ENCODE peak calls at places on chromosomes 16 and 17, in six cellular contexts. G, Y, Q, F, P and A are unnamed samples. For H3K9me3, the result is how much of the 10 kb centered on the place peaks cover.

GRCh38 chr16:84461504-84462295 is 42.8 kb downstream of the MEAK7 start:
- DNase-seq in G (no peak), F (no peak), P (no peak), Q (no peak), Y (no peak), A (no peak)

GRCh38 chr17:34990921-34991365 is 10.6 kb downstream of the LIG3 start:
- DNase-seq in F (no peak), G (no peak), P (no peak), Q (no peak), Y (peak), A (no peak)

GRCh38 chr17:66542967-66543525 is 240.6 kb downstream of the PRKCA start:
- DNase-seq in Y (peak), P (peak), G (no peak), Q (no peak), F (no peak), A (no peak)

GRCh38 chr16:76235025-76235424 is 42.2 kb upstream of the CNTNAP4 start:
- DNase-seq in P (no peak), G (no peak), Q (no peak), F (no peak), Y (no peak), A (no peak)

GRCh38 chr17:69501591-69502468 is 87.3 kb downstream of the MAP2K6 start:
- DNase-seq in G (peak), Q (no peak), Y (peak), P (peak), F (no peak), A (peak)

GRCh38 chr16:30805370-30806169 is 18.6 kb upstream of the ZNF629 start:
- DNase-seq in Q (peak), P (peak), F (no peak), G (peak), Y (peak), A (peak)

GRCh38 chr17:67602974-67603373 is 114.8 kb upstream of the NOL11 start:
- DNase-seq in Y (peak), F (no peak), G (peak), Q (peak), P (peak), A (peak)

GRCh38 chr16:535446-536405 is 8.2 kb downstream of the CAPN15 start:
- DNase-seq in Q (no peak), Y (peak), P (peak), F (no peak), G (peak), A (peak)

GRCh38 chr17:72183194-72183685 is 62.4 kb downstream of the SOX9 start:
- DNase-seq in G (no peak), F (no peak), P (peak), Y (no peak), Q (no peak), A (no peak)

GRCh38 chr17:79622201-79622601 is 11.3 kb upstream of the RBFOX3 start:
- DNase-seq in Y (no peak), F (no peak), G (no peak), P (no peak), Q (peak), A (no peak)

GRCh38 chr16:11526921-11527320 is 59.8 kb downstream of the LITAF start:
- DNase-seq in F (no peak), Y (no peak), P (no peak), G (no peak), Q (peak), A (no peak)

GRCh38 chr17:43831633-43832032 is 1.3 kb downstream of the MPP3 start:
- DNase-seq in G (no peak), F (no peak), Y (no peak), Q (no peak), P (no peak), A (no peak)

GRCh38 chr17:38797091-38797490 is 2.3 kb downstream of the PIP4K2B start:
- DNase-seq in Y (no peak), Q (no peak), P (no peak), F (no peak), G (peak), A (no peak)

GRCh38 chr17:44105483-44105882 is 18.0 kb downstream of the HDAC5 start:
- DNase-seq in Y (no peak), G (no peak), F (no peak), P (no peak), Q (peak), A (no peak)

GRCh38 chr17:1186214-1186820 is 6.5 kb upstream of the ABR start:
- DNase-seq in G (peak), Q (no peak), P (peak), Y (peak), F (no peak), A (no peak)

GRCh38 chr17:47744168-47745036 is 11.4 kb downstream of the TBX21 start:
- DNase-seq in P (no peak), F (no peak), Y (no peak), G (no peak), Q (no peak), A (no peak)

GRCh38 chr17:80005360-80006338 is 30.0 kb downstream of the TBC1D16 start:
- DNase-seq in G (peak), F (no peak), P (peak), Y (peak), Q (peak), A (peak)

GRCh38 chr17:41547378-41547841 is 19.3 kb upstream of the KRT19 start:
- DNase-seq in Q (no peak), Y (no peak), G (no peak), P (peak), F (no peak), A (no peak)

GRCh38 chr17:2959371-2960130 is 103.9 kb downstream of the OR1D5 start:
- DNase-seq in P (no peak), Q (no peak), Y (no peak), G (no peak), F (no peak), A (no peak)

GRCh38 chr17:17058304-17058703 is 16.0 kb downstream of the MPRIP start:
- DNase-seq in P (no peak), G (no peak), Y (no peak), F (no peak), Q (no peak), A (no peak)

GRCh38 chr17:57461082-57461481 is 204.8 kb downstream of the MSI2 start:
- DNase-seq in G (peak), Q (no peak), F (no peak), P (no peak), Y (no peak), A (no peak)

GRCh38 chr17:42953669-42954068 is 10.6 kb downstream of the AARSD1 start:
- DNase-seq in Y (no peak), F (no peak), G (no peak), Q (no peak), P (no peak), A (no peak)

GRCh38 chr17:66951605-66951953 is 12.9 kb upstream of the CACNG4 start:
- DNase-seq in Y (no peak), Q (no peak), F (no peak), P (peak), G (no peak), A (no peak)

GRCh38 chr17:55265434-55266021 is 768 bp downstream of the HLF start:
- DNase-seq in P (no peak), Y (no peak), Q (peak), F (no peak), G (no peak), A (no peak)

GRCh38 chr16:31079342-31079944 is 5.2 kb downstream of the ZNF646 start:
- DNase-seq in F (no peak), Y (no peak), G (no peak), P (no peak), Q (no peak), A (no peak)

GRCh38 chr16:3223913-3224515 is 10.9 kb downstream of the ZNF200 start:
- DNase-seq in Q (no peak), Y (peak), F (no peak), G (no peak), P (no peak), A (no peak)

GRCh38 chr16:84117482-84117843 is 721 bp upstream of the MBTPS1 start:
- DNase-seq in F (no peak), Y (peak), Q (peak), P (peak), G (no peak), A (no peak)

GRCh38 chr16:51149251-51149661 is 1.8 kb downstream of the SALL1 start:
- DNase-seq in Q (no peak), G (no peak), P (no peak), Y (no peak), F (no peak), A (no peak)

GRCh38 chr17:40548982-40549680 is 16.1 kb downstream of the CCR7 start:
- DNase-seq in Y (peak), P (peak), F (no peak), Q (peak), G (peak), A (peak)

GRCh38 chr16:21101631-21102420 is 48.8 kb downstream of the DNAH3 start:
- DNase-seq in P (peak), F (no peak), Q (peak), G (no peak), Y (peak), A (no peak)

GRCh38 chr17:78766743-78767294 is 15.3 kb downstream of the CYTH1 start:
- DNase-seq in F (no peak), Q (no peak), Y (no peak), G (no peak), P (no peak), A (no peak)

GRCh38 chr17:33848433-33848832 is 406.7 kb upstream of the CCL2 start:
- DNase-seq in F (no peak), P (no peak), Y (no peak), Q (no peak), G (no peak), A (no peak)

GRCh38 chr16:83954577-83955016 is 1.6 kb downstream of the OSGIN1 start:
- DNase-seq in G (peak), P (peak), Y (peak), Q (no peak), F (no peak), A (peak)

GRCh38 chr16:77171750-77172635 is 19.0 kb upstream of the MON1B start:
- DNase-seq in F (no peak), Q (peak), Y (peak), P (peak), G (peak), A (peak)

GRCh38 chr16:79426663-79427062 is 173.9 kb downstream of the MAF start:
- DNase-seq in G (no peak), Q (no peak), P (no peak), Y (no peak), F (no peak), A (no peak)

GRCh38 chr16:86202267-86202666 is 303.3 kb downstream of the IRF8 start:
- DNase-seq in F (no peak), Y (no peak), G (no peak), Q (no peak), P (no peak), A (no peak)

GRCh38 chr16:15829460-15829859 is 27.4 kb downstream of the MYH11 start:
- DNase-seq in P (no peak), G (no peak), Y (peak), F (no peak), Q (no peak), A (peak)

GRCh38 chr17:49299996-49300395 is 62.1 kb downstream of the ZNF652 start:
- DNase-seq in Q (no peak), Y (no peak), F (no peak), G (no peak), P (no peak), A (no peak)

GRCh38 chr16:59690216-59690615 is 956.1 kb upstream of the GOT2 start:
- DNase-seq in F (no peak), P (no peak), G (no peak), Y (no peak), Q (no peak), A (no peak)

GRCh38 chr17:2814499-2815341 is 18.5 kb downstream of the RAP1GAP2 start:
- DNase-seq in Q (no peak), Y (no peak), G (peak), F (peak), P (peak), A (peak)

GRCh38 chr17:22464041-22464440 is 771.7 kb downstream of the KCNJ18 start:
- DNase-seq in F (no peak), Q (no peak), P (no peak), Y (no peak), G (no peak), A (no peak)

GRCh38 chr17:22463110-22463850 is 771.0 kb downstream of the KCNJ18 start:
- DNase-seq in G (no peak), Y (no peak), F (no peak), Q (no peak), P (no peak), A (no peak)

GRCh38 chr17:22460461-22461063 is 768.2 kb downstream of the KCNJ18 start:
- DNase-seq in Y (no peak), Q (no peak), F (no peak), G (no peak), P (no peak), A (no peak)

GRCh38 chr17:22461460-22462145 is 769.3 kb downstream of the KCNJ18 start:
- DNase-seq in Y (no peak), F (no peak), P (no peak), Q (no peak), G (no peak), A (no peak)

DNA sequence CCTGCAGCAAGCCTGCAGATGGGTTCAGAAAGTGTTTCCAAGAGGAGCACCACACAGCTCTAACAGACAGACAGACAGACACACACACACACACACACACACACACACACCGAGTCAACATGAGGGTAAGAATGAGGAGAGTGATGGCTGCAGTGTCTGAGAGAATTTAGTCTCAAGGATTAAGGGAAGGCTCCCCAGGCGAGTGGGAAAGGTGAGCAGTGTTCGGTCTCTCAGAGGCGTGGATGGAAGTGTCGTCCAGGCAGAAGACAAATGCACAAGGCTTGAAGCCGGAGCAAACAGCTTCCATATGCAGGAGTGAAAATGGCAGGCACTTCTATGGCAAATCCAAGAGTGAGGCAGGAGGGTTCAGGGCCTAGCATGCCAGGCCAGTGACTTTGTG is 770.1 kb downstream of the KCNJ18 start:
- DNase-seq in P (no peak), Q (no peak), F (no peak), Y (no peak), G (no peak), A (no peak)
- H3K9me3 ChIP-seq in P (under half), Q (under half), F (under half), Y (under half), G (under half), A (under half)

DNA sequence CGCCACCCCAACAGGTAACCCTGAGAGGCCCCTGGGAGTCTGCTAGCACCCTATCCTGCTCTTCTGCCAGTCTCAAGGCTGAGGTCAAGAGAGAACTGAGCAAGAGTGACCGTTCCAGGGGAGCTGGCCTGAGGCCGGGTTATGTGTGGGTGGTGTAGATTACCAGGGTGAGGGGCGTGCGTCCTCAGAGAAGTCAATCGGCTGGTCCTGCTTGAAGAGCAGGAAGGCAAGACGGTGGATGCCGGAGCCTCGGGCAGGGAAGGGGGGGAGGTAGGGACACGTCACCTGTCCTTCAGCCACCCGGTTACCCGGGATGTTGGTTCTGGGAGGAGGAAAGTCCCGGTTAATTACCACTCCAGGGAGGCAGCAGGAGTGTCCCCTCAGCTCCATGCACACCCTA is 2.6 kb upstream of the TRIM65 start:
- DNase-seq in Q (no peak), Y (no peak), G (no peak), F (no peak), P (no peak), A (no peak)
- H3K9ac ChIP-seq in Q (no peak), Y (no peak), G (no peak), F (no peak), P (no peak), A (no peak)

GRCh38 chr16:35148748-35149147 is 1689.3 kb downstream of the TP53TG3F start:
- DNase-seq in Q (no peak), G (no peak), Y (no peak), F (no peak), P (no peak), A (no peak)

GRCh38 chr16:35147556-35148504 is 1688.4 kb downstream of the TP53TG3F start:
- DNase-seq in F (no peak), Y (no peak), G (no peak), Q (no peak), P (no peak), A (no peak)

GRCh38 chr16:35146031-35146710 is 1686.8 kb downstream of the TP53TG3F start:
- DNase-seq in Q (no peak), P (no peak), Y (no peak), G (no peak), F (no peak), A (no peak)

GRCh38 chr16:35144212-35144932 is 1685.0 kb downstream of the TP53TG3F start:
- DNase-seq in Y (no peak), G (no peak), Q (no peak), P (no peak), F (no peak), A (no peak)

GRCh38 chr16:35146723-35147458 is 1687.5 kb downstream of the TP53TG3F start:
- DNase-seq in Y (no peak), P (no peak), G (no peak), Q (no peak), F (no peak), A (no peak)
- H3K9me3 ChIP-seq in Y (under half), P (under half), G (under half), Q (under half), F (under half), A (under half)

GRCh38 chr16:68331879-68332410 is 21.1 kb downstream of the PRMT7 start:
- DNase-seq in Q (no peak), P (no peak), F (no peak), Y (peak), G (no peak), A (no peak)
- H3K9ac ChIP-seq in Q (no peak), P (no peak), F (no peak), Y (no peak), G (no peak), A (no peak)

DNA sequence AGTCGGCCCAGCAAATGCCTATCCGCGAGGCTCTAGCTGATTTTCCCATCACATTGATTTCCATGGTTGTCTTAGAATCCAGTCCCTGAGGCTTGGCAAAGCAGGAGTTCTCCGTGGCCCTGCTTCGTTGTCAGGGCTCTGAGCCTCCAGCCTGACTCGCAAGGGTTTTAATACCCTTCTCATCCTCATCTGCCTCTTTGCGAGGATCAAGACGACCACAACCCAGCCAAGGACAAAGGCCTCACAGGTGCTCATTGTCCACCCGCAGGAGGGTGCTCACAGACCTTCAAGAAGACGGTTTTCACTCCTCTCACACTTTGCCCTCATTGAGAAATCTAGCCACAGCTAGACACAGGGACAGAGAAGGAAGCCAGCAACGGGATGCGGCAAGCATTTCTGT is 610.8 kb downstream of the KCNJ18 start:
- DNase-seq in F (no peak), Q (no peak), Y (no peak), G (no peak), P (no peak), A (no peak)
- H3K9me3 ChIP-seq in F (under half), Q (under half), Y (under half), G (half or more), P (under half), A (under half)

GRCh38 chr17:63434951-63435571 is 11.0 kb downstream of the CYB561 start:
- DNase-seq in P (peak), G (peak), Y (peak), F (no peak), Q (peak), A (peak)

GRCh38 chr17:63435681-63436522 is 10.2 kb downstream of the CYB561 start:
- DNase-seq in F (no peak), Q (peak), Y (no peak), G (no peak), P (peak), A (peak)

GRCh38 chr17:63431618-63431938 is 14.5 kb downstream of the CYB561 start:
- DNase-seq in P (no peak), G (no peak), F (no peak), Y (no peak), Q (no peak), A (no peak)

GRCh38 chr17:63431939-63432804 is 13.9 kb downstream of the CYB561 start:
- DNase-seq in Y (peak), Q (peak), P (peak), G (no peak), F (no peak), A (peak)

DNA sequence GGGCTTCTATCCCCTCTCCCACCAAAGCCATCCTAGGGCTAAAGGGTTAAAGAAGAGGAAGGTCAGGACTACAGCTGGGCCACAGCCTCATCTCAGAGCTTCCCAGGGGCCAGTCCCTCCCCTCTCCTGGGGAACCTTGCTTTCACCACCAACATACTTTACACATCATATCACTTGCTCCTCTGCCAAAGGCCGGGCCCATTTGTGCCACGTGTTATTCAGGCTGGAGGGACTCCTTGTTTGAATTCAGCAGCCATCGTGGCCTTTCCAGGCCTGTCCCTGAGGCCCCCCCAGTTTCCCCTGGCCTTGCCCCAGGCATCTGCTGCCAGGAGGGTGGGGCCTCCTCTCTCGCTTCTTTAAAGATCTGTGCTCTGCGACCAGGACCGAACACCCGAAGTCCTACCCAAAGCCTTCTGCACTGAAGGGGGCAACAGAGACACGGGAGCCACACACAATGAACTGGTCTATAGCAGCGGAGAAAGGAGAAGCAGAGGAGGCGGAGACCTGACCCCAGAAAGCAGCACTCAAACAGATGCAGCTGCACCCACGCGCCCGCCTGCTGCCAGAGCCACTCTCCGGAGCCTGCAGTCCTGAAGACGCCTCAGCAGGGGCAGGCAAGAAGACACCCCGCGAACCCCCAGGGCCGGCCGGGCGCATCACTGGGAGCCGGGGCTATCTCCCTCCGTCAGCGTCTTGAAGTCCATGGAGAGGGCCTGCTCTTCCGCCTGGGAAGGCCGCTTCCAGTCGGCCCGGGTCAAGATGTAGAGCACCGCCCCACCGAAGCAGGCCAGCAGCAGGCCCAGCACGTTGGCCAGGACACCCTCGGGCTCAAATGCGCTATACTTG is 12.1 kb downstream of the CYB561 start:
- DNase-seq in P (peak), Y (peak), F (no peak), G (peak), Q (peak), A (peak)
- H3K9ac ChIP-seq in P (peak), Y (peak), F (no peak), G (no peak), Q (peak), A (peak)